ENCODE peak calls at places on chromosomes 7 and 10, in eight cellular contexts. O is ascending aorta, L is tibial artery, Y is OCI-LY7, P is kidney, J is A673, I is ovary, U is left ventricle myocardium inferior. Q is an unnamed sample. For H3K4me1 and H3K36me3, the result is how much of the 10 kb centered on the place peaks cover.

GRCh38 chr7:106625678-106626301 is 35.2 kb downstream of the CCDC71L start:
- DNase-seq in J (no peak), U (no peak), L (no peak), P (no peak), O (no peak), I (no peak), Y (no peak), Q (no peak)

GRCh38 chr10:17344206-17344605 is 110.2 kb downstream of the ST8SIA6 start:
- DNase-seq in P (no peak), O (no peak), L (no peak), Y (no peak), U (no peak), I (no peak), J (peak), Q (no peak)

GRCh38 chr7:129089521-129090212 is 34.8 kb upstream of the TNPO3 start:
- DNase-seq in J (no peak), I (no peak), Y (peak), L (no peak), U (no peak), O (no peak), P (no peak), Q (no peak)

GRCh38 chr7:121313793-121314676 is 14.8 kb upstream of the WNT16 start:
- DNase-seq in I (no peak), P (no peak), U (no peak), O (no peak), Y (peak), L (no peak), J (peak), Q (no peak)

GRCh38 chr7:51242007-51242691 is 74.5 kb downstream of the COBL start:
- DNase-seq in U (no peak), P (no peak), O (no peak), Y (no peak), J (no peak), L (no peak), I (no peak), Q (no peak)

GRCh38 chr7:108278281-108278680 is 148.1 kb upstream of the LAMB4 start:
- DNase-seq in U (no peak), Y (no peak), I (no peak), O (no peak), J (no peak), P (no peak), L (no peak), Q (no peak)

GRCh38 chr7:147153571-147153970 is 1037.0 kb downstream of the CNTNAP2 start:
- DNase-seq in J (no peak), I (no peak), L (no peak), U (no peak), Y (no peak), O (no peak), P (no peak), Q (no peak)

GRCh38 chr7:154569916-154570315 is 433.0 kb downstream of the PAXIP1 start:
- DNase-seq in I (no peak), J (no peak), O (no peak), Y (no peak), U (no peak), L (no peak), P (no peak), Q (no peak)

GRCh38 chr10:88990528-88991160 is at the start of gene FAS:
- DNase-seq in O (peak), Y (peak), P (peak), J (peak), L (peak), U (peak), I (peak), Q (peak)

DNA sequence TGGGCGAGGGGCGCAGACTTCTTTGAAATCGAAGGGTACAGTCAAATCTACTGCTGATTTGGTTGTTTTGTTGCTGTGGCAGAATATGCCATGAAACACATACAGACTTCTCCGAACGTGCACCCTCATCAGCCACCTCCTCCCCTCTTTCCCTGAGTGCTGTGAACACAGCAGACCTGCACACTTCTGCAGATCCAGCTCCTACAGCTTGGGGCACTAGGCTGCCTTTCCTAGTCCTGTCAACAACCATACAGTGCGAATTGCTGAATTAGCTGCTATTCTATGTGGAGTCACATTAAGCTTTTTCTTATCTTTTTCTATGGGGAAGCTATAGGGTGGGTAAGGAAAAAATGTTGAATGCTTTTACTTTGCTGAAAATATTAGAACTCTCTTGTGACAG is 57.5 kb downstream of the COL17A1 start:
- DNase-seq in Y (peak), O (no peak), I (no peak), L (no peak), U (no peak), J (peak), P (no peak), Q (no peak)
- TF ChIP-seq CTCF in Y (peak), O (no peak), I (no peak), L (no peak), U (peak), J (peak), P (peak), Q (no peak)

DNA sequence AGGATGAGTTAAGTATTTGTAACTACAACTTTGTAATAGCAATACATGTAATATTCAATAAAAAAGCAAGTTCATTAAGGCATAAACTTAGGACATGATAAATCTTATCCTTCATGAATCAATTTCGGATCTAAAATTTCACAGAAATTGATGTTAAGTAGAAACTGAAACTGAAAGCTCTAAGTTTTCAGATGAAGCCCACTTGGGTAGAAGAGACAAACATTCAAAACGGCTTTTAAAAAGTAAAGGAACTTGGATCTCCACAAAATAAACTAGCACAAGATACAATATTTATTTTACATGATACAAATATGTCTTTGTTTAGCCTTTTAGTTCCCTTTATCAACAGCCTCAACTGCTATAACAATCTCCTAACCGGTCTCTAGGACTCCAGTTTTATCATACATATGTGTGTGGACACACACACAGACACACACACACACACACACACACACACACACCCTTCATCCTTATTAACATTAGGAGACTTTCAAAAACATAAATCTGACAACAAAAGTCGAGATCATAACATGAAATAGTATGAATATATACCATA is 83.7 kb downstream of the USP6NL start:
- DNase-seq in O (no peak), P (no peak), I (no peak), Y (peak), J (no peak), L (no peak), U (no peak), Q (no peak)
- H3K4me1 ChIP-seq in O (under half), P (under half), I (under half), Y (half or more), J (half or more), L (under half), U (under half), Q (under half)

GRCh38 chr7:6015917-6016652 is 7.0 kb downstream of the AIMP2 start:
- DNase-seq in U (peak), L (peak), J (peak), P (peak), O (no peak), Y (peak), I (peak), Q (peak)
- H3K36me3 ChIP-seq in U (half or more), L (half or more), J (half or more), P (under half), O (under half), Y (half or more), I (under half), Q (half or more)

GRCh38 chr7:72292118-72292517 is 120.0 kb downstream of the CALN1 start:
- DNase-seq in O (no peak), P (no peak), J (no peak), I (no peak), Y (no peak), U (no peak), L (no peak), Q (no peak)
- TF ChIP-seq CTCF in O (no peak), P (no peak), J (no peak), I (no peak), Y (no peak), U (no peak), L (no peak), Q (no peak)

GRCh38 chr10:33287112-33287511 is 47.4 kb downstream of the NRP1 start:
- DNase-seq in P (no peak), O (no peak), I (no peak), Y (no peak), J (no peak), L (no peak), U (no peak), Q (no peak)

GRCh38 chr10:33286186-33286934 is 48.1 kb downstream of the NRP1 start:
- DNase-seq in P (no peak), L (peak), Y (no peak), I (no peak), O (no peak), U (no peak), J (no peak), Q (no peak)

GRCh38 chr10:33290286-33291052 is 44.0 kb downstream of the NRP1 start:
- DNase-seq in L (no peak), J (peak), U (no peak), P (no peak), I (no peak), Y (no peak), O (no peak), Q (no peak)

GRCh38 chr10:33289776-33290175 is 44.7 kb downstream of the NRP1 start:
- DNase-seq in Y (no peak), I (no peak), P (no peak), O (no peak), L (no peak), J (no peak), U (no peak), Q (no peak)

GRCh38 chr10:33288127-33288526 is 46.3 kb downstream of the NRP1 start:
- DNase-seq in P (no peak), I (no peak), J (no peak), Y (no peak), L (no peak), O (no peak), U (no peak), Q (no peak)
- H3K4me1 ChIP-seq in P (under half), I (under half), J (under half), Y (under half), L (under half), O (under half), U (half or more), Q (under half)

GRCh38 chr7:44802418-44803025 is 6.0 kb downstream of the PPIA start:
- DNase-seq in U (no peak), O (no peak), L (no peak), Y (no peak), J (no peak), P (no peak), I (no peak), Q (no peak)

GRCh38 chr7:44799939-44800338 is 3.5 kb downstream of the PPIA start:
- DNase-seq in O (no peak), Y (no peak), P (no peak), I (no peak), L (no peak), J (no peak), U (no peak), Q (no peak)

GRCh38 chr7:44805950-44806349 is 9.5 kb downstream of the PPIA start:
- DNase-seq in I (no peak), J (no peak), Y (no peak), L (no peak), P (no peak), O (no peak), U (no peak), Q (no peak)

GRCh38 chr7:44798649-44799275 is 2.3 kb downstream of the PPIA start:
- DNase-seq in P (no peak), U (no peak), O (no peak), I (no peak), L (no peak), Y (no peak), J (no peak), Q (no peak)

GRCh38 chr7:44801890-44802289 is 5.4 kb downstream of the PPIA start:
- DNase-seq in J (no peak), I (no peak), L (no peak), U (no peak), O (no peak), P (no peak), Y (no peak), Q (no peak)
- H3K36me3 ChIP-seq in J (half or more), I (under half), L (half or more), U (half or more), O (half or more), P (under half), Y (half or more), Q (half or more)

GRCh38 chr10:69334258-69335062 is 56.2 kb downstream of the HK1 start:
- DNase-seq in U (no peak), P (peak), I (no peak), O (no peak), J (no peak), Y (no peak), L (no peak), Q (no peak)

GRCh38 chr10:69332278-69333010 is 54.1 kb downstream of the HK1 start:
- DNase-seq in Y (no peak), P (peak), U (no peak), I (no peak), O (no peak), J (no peak), L (no peak), Q (no peak)

GRCh38 chr10:69335063-69335587 is 56.8 kb downstream of the HK1 start:
- DNase-seq in J (no peak), Y (no peak), L (peak), P (peak), U (peak), O (no peak), I (peak), Q (peak)

GRCh38 chr10:69331161-69331560 is 52.9 kb downstream of the HK1 start:
- DNase-seq in U (no peak), O (no peak), J (no peak), I (no peak), P (peak), L (no peak), Y (no peak), Q (no peak)

GRCh38 chr10:69333205-69333604 is 54.9 kb downstream of the HK1 start:
- DNase-seq in L (peak), P (peak), Y (no peak), J (peak), O (peak), U (no peak), I (no peak), Q (peak)
- TF ChIP-seq CTCF in L (peak), P (no peak), Y (no peak), J (peak), O (peak), U (peak), I (no peak), Q (peak)

DNA sequence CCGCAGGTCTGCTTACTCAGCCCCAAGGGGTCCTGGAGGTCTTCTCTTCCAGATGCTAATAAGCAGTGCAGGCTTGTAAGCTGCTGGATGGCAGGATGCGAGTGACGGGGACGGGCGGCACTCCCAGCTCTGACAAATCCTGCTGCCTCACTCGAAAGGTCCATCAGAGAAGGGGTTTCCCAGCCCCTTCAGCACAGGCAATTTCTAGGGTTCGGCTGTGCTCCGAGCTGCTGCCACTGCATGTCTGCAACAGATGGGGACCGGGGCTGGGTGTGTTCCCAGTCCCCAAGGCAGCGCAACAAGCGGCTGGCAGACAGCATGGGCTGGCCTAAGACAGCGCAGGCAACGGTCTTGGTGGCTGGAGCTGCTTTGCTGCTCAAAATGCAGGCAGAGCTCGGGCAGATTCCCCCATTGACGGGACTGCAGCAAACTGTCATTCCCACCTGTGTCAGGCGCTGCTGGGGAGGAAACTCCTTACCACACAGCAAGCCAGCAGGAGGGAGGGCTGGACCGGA is 62.5 kb downstream of the PRKAG2 start:
- DNase-seq in U (no peak), I (no peak), L (no peak), O (no peak), P (peak), Y (no peak), J (no peak), Q (peak)
- H3K4me1 ChIP-seq in U (under half), I (under half), L (under half), O (under half), P (under half), Y (under half), J (under half), Q (under half)

DNA sequence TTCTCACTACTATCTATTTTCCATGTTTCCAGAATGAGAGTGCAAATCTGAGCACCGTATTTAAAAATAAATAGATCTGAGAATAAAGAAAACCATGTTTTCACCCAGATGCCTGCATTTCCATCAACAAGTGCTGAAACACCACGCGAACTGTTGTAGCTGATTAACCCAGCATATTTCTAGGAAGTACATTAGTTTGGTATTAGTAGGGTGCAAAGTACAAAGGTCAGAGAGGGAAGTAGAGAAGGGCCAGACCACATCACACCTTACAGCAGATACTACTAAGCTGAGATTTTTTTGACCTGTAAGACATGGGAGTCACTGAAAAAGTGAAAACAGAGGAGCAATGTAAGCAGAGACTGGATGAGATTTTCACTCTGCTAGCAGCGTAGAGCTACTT is 181.3 kb downstream of the IMMP2L start:
- DNase-seq in U (no peak), J (no peak), Y (no peak), I (no peak), P (no peak), L (no peak), O (no peak), Q (no peak)
- H3K36me3 ChIP-seq in U (under half), J (under half), Y (under half), I (under half), P (under half), L (under half), O (under half), Q (under half)

GRCh38 chr10:35640951-35641429 is 1.1 kb downstream of the FZD8 start:
- DNase-seq in Y (peak), P (peak), I (peak), U (peak), J (peak), O (no peak), L (peak), Q (peak)

GRCh38 chr10:35639651-35640311 is 2.3 kb downstream of the FZD8 start:
- DNase-seq in O (no peak), L (peak), Y (no peak), P (peak), J (peak), I (peak), U (peak), Q (peak)

GRCh38 chr10:35641430-35642015 is 573 bp downstream of the FZD8 start:
- DNase-seq in L (no peak), Y (peak), P (no peak), J (peak), O (no peak), U (no peak), I (no peak), Q (no peak)

GRCh38 chr10:35639021-35639521 is 3.0 kb downstream of the FZD8 start:
- DNase-seq in J (peak), Y (no peak), U (no peak), O (no peak), L (no peak), I (no peak), P (no peak), Q (no peak)

GRCh38 chr10:35640474-35640873 is 1.6 kb downstream of the FZD8 start:
- DNase-seq in O (no peak), Y (peak), L (peak), I (peak), U (peak), J (peak), P (peak), Q (peak)
- TF ChIP-seq CTCF in O (peak), Y (peak), L (peak), I (no peak), U (peak), J (peak), P (peak), Q (peak)